ENCODE peak calls at places on chromosomes 6 and 20, in nine cellular contexts. D is A549, U is transverse colon, H is Peyer's patch, C is dorsolateral prefrontal cortex, Z is uterus, T is lower lobe of right lung, E is upper lobe of right lung, J is right cardiac atrium. M is an unnamed sample.

GRCh38 chr6:151001387-151002063 is 136.0 kb downstream of the MTHFD1L start:
- DNase-seq in D (no peak), U (no peak), H (no peak), C (no peak), Z (no peak), T (no peak), E (no peak), J (no peak), M (no peak)

GRCh38 chr6:147003186-147003585 is 201.0 kb upstream of the STXBP5 start:
- DNase-seq in D (no peak), U (no peak), H (no peak), C (no peak), Z (no peak), T (no peak), E (no peak), J (no peak), M (no peak)

GRCh38 chr6:146460941-146461340 is 82.7 kb upstream of the RAB32 start:
- DNase-seq in D (no peak), U (no peak), H (no peak), C (no peak), Z (no peak), T (no peak), E (no peak), J (no peak), M (no peak)

GRCh38 chr20:41958391-41958790 is 340.2 kb upstream of the CHD6 start:
- DNase-seq in D (no peak), U (no peak), H (no peak), C (no peak), Z (no peak), T (no peak), E (no peak), J (no peak), M (no peak)

GRCh38 chr6:78076371-78076770 is 423.5 kb downstream of the MEI4 start:
- DNase-seq in D (no peak), U (no peak), H (no peak), C (no peak), Z (no peak), T (no peak), E (no peak), J (no peak), M (no peak)

GRCh38 chr6:390914-391558 is 516 bp upstream of the IRF4 start:
- DNase-seq in D (no peak), U (no peak), H (no peak), C (no peak), Z (no peak), T (no peak), E (no peak), J (no peak), M (no peak)

GRCh38 chr6:69022991-69023390 is 387.9 kb downstream of the ADGRB3 start:
- DNase-seq in D (no peak), U (no peak), H (no peak), C (no peak), Z (no peak), T (no peak), E (no peak), J (no peak), M (no peak)

GRCh38 chr6:149484733-149485700 is at the start of gene ZC3H12D:
- DNase-seq in D (peak; percentile 34), U (peak; percentile 84), H (peak; percentile 88), C (no peak), Z (no peak), T (peak; percentile 69), E (peak; percentile 75), J (peak; percentile 67), M (peak; percentile 93)

GRCh38 chr6:136306466-136306865 is 16.8 kb upstream of the BCLAF1 start:
- DNase-seq in D (no peak), U (no peak), H (no peak), C (no peak), Z (no peak), T (no peak), E (no peak), J (no peak), M (no peak)

GRCh38 chr6:43944908-43945777 is 175.1 kb downstream of the VEGFA start:
- DNase-seq in D (no peak), U (no peak), H (no peak), C (no peak), Z (no peak), T (no peak), E (no peak), J (no peak), M (no peak)

GRCh38 chr6:1182722-1183521 is 129.0 kb upstream of the FOXQ1 start:
- DNase-seq in D (no peak), U (no peak), H (no peak), C (no peak), Z (no peak), T (no peak), E (no peak), J (no peak), M (no peak)

GRCh38 chr6:160005861-160006540 is 37.1 kb downstream of the IGF2R start:
- DNase-seq in D (no peak), U (no peak), H (no peak), C (no peak), Z (peak; percentile 59), T (peak; percentile 56), E (peak; percentile 72), J (peak; percentile 54), M (no peak)

GRCh38 chr20:36031806-36032205 is 63.4 kb downstream of the CNBD2 start:
- DNase-seq in D (no peak), U (no peak), H (no peak), C (no peak), Z (no peak), T (no peak), E (no peak), J (no peak), M (no peak)

GRCh38 chr6:21437583-21437982 is 156.0 kb upstream of the SOX4 start:
- DNase-seq in D (no peak), U (no peak), H (no peak), C (no peak), Z (no peak), T (no peak), E (no peak), J (no peak), M (no peak)
- H3K27ac ChIP-seq in D (no peak overlapping the region), U (no peak overlapping the region), H (no peak overlapping the region), C (no peak overlapping the region), Z (no peak overlapping the region), T (no peak overlapping the region), E (no peak overlapping the region), J (no peak overlapping the region), M (no peak overlapping the region)

GRCh38 chr6:10413850-10414765 is 766 bp downstream of the TFAP2A start:
- DNase-seq in D (peak; percentile 62), U (no peak), H (no peak), C (no peak), Z (no peak), T (no peak), E (no peak), J (no peak), M (no peak)
- H3K4me3 ChIP-seq in D (peak overlapping the region; percentile 52), U (no peak overlapping the region), H (no peak overlapping the region), C (peak overlapping the region; percentile 64), Z (peak overlapping the region; percentile 1), T (peak overlapping the region; percentile 17), E (no peak overlapping the region), J (peak overlapping the region; percentile 26), M (no peak overlapping the region)

DNA sequence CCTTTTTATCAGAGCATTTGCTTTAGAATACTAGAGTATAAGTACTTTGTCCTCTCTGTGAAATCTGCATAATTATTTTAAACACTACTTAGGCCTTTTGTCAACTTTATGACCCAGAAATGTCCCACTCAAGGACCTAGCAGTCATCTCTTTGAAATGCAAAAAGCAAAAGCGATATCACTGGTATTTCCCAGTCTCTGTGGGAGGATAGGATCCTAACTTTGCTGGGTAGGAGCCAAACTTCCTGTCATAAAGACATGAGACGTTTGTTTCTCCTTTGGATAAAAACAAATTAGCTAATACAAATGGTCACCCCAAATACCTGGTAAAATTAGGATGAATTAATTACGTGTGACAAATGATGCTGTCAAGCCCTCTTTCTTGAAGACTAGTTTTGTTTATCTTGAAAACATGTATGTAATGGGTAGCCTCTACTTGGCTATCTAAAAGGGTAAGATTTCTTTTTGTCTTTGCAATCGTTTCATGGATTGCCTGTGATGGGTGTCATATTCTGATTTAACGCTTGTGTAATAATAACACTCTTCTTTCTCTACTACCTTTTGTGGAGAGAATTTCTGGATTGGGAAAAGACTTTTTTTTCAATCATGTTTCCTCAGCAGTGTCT is 36.2 kb downstream of the DCDC2 start:
- DNase-seq in D (no peak), U (no peak), H (no peak), C (no peak), Z (no peak), T (no peak), E (no peak), J (no peak), M (no peak)
- H3K27ac ChIP-seq in D (peak overlapping the region; percentile 48), U (no peak overlapping the region), H (no peak overlapping the region), C (no peak overlapping the region), Z (no peak overlapping the region), T (no peak overlapping the region), E (no peak overlapping the region), J (no peak overlapping the region), M (no peak overlapping the region)

GRCh38 chr20:46894579-46894958 is at the start of gene EYA2:
- DNase-seq in D (peak; percentile 21), U (peak; percentile 16), H (no peak), C (no peak), Z (peak; percentile 23), T (no peak), E (no peak), J (peak; percentile 50), M (no peak)
- H3K4me3 ChIP-seq in D (peak within 1 kb of the TSS; percentile 58), U (peak within 1 kb of the TSS; percentile 14), H (peak within 1 kb of the TSS; percentile 27), C (peak within 1 kb of the TSS; percentile 45), Z (peak within 1 kb of the TSS; percentile 38), T (peak within 1 kb of the TSS; percentile 44), E (peak within 1 kb of the TSS; percentile 26), J (peak within 1 kb of the TSS; percentile 65), M (no peak within 1 kb of the TSS)

GRCh38 chr20:63434599-63435378 is 37.7 kb downstream of the KCNQ2 start:
- DNase-seq in D (peak; percentile 89), U (peak; percentile 52), H (no peak), C (peak; percentile 75), Z (no peak), T (peak; percentile 71), E (peak; percentile 75), J (peak; percentile 56), M (peak; percentile 74)
- H3K27ac ChIP-seq in D (no peak overlapping the region), U (no peak overlapping the region), H (no peak overlapping the region), C (no peak overlapping the region), Z (no peak overlapping the region), T (no peak overlapping the region), E (no peak overlapping the region), J (no peak overlapping the region), M (no peak overlapping the region)

DNA sequence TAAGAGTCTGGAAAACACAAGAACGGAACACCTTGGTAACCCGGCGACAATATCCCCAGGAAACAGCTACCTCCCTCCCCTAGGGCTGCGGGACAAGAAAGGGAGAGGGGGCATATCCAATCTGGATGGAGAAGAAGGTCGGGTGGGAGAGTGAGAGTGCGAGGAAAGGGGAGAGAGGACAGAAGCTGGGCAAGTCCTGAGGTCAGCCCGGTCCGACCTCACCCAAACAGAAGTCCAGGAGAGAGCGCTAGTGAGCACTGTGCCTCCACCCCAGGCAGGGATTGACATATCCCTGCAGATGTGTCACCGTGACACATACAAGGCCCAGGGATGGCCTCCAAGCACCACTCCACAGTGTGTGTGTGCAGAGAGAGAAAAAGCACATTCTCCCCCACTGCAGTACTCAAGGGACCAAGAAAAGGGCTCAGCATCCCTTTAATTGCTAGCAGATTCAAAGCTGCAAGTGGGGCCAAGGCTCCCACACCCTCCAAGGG is 3.3 kb downstream of the PXDC1 start:
- DNase-seq in D (peak; percentile 86), U (peak; percentile 68), H (peak; percentile 75), C (no peak), Z (peak; percentile 61), T (peak; percentile 70), E (no peak), J (peak; percentile 73), M (no peak)
- H3K4me3 ChIP-seq in D (no peak overlapping the region), U (no peak overlapping the region), H (peak overlapping the region; percentile 71), C (no peak overlapping the region), Z (no peak overlapping the region), T (peak overlapping the region; percentile 78), E (peak overlapping the region; percentile 81), J (no peak overlapping the region), M (no peak overlapping the region)